ENCODE peak calls at places on chromosome 1, in four cellular contexts. One of them, this sample, is unnamed.

GRCh38 chr1:84690397-84691138 is at the start of gene SSX2IP:
- ATAC-seq in T-helper 17 cell: peak
- ATAC-seq in SK-N-SH treated with all-trans-retinoic acid at 6 μM for 48 hours: peak
- ATAC-seq in heart right ventricle: peak
- ATAC-seq in this sample: peak

GRCh38 chr1:180029524-180030130 is 75.0 kb downstream of the CEP350 start:
- ATAC-seq in T-helper 17 cell: no peak
- ATAC-seq in SK-N-SH treated with all-trans-retinoic acid at 6 μM for 48 hours: no peak
- ATAC-seq in heart right ventricle: no peak
- ATAC-seq in this sample: no peak

GRCh38 chr1:205805082-205805711 is 7.8 kb downstream of the SLC41A1 start:
- ATAC-seq in T-helper 17 cell: peak
- ATAC-seq in SK-N-SH treated with all-trans-retinoic acid at 6 μM for 48 hours: no peak
- ATAC-seq in heart right ventricle: no peak
- ATAC-seq in this sample: no peak

GRCh38 chr1:240797050-240797449 is 185.1 kb upstream of the GREM2 start:
- ATAC-seq in T-helper 17 cell: no peak
- ATAC-seq in SK-N-SH treated with all-trans-retinoic acid at 6 μM for 48 hours: peak
- ATAC-seq in heart right ventricle: no peak
- ATAC-seq in this sample: no peak

GRCh38 chr1:158969166-158969565 is 37.8 kb downstream of the PYHIN1 start:
- ATAC-seq in T-helper 17 cell: no peak
- ATAC-seq in SK-N-SH treated with all-trans-retinoic acid at 6 μM for 48 hours: no peak
- ATAC-seq in heart right ventricle: no peak
- ATAC-seq in this sample: no peak

GRCh38 chr1:227234998-227235405 is 83.3 kb downstream of the CDC42BPA start:
- ATAC-seq in T-helper 17 cell: no peak
- ATAC-seq in SK-N-SH treated with all-trans-retinoic acid at 6 μM for 48 hours: peak
- ATAC-seq in heart right ventricle: peak
- ATAC-seq in this sample: no peak

GRCh38 chr1:71224958-71225357 is 144.1 kb upstream of the ZRANB2 start:
- ATAC-seq in T-helper 17 cell: no peak
- ATAC-seq in SK-N-SH treated with all-trans-retinoic acid at 6 μM for 48 hours: no peak
- ATAC-seq in heart right ventricle: no peak
- ATAC-seq in this sample: no peak

GRCh38 chr1:64223329-64224151 is 20.1 kb downstream of the UBE2U start:
- ATAC-seq in T-helper 17 cell: no peak
- ATAC-seq in SK-N-SH treated with all-trans-retinoic acid at 6 μM for 48 hours: peak
- ATAC-seq in heart right ventricle: no peak
- ATAC-seq in this sample: no peak

GRCh38 chr1:61641171-61641570 is 83.8 kb downstream of the TM2D1 start:
- ATAC-seq in T-helper 17 cell: no peak
- ATAC-seq in SK-N-SH treated with all-trans-retinoic acid at 6 μM for 48 hours: no peak
- ATAC-seq in heart right ventricle: peak
- ATAC-seq in this sample: peak

GRCh38 chr1:29096255-29096896 is 27.3 kb downstream of the TMEM200B start:
- ATAC-seq in T-helper 17 cell: no peak
- ATAC-seq in SK-N-SH treated with all-trans-retinoic acid at 6 μM for 48 hours: no peak
- ATAC-seq in heart right ventricle: no peak
- ATAC-seq in this sample: no peak

GRCh38 chr1:41804176-41804575 is 114.5 kb downstream of the HIVEP3 start:
- ATAC-seq in T-helper 17 cell: peak
- ATAC-seq in SK-N-SH treated with all-trans-retinoic acid at 6 μM for 48 hours: no peak
- ATAC-seq in heart right ventricle: no peak
- ATAC-seq in this sample: no peak

GRCh38 chr1:183272390-183272801 is 86.3 kb downstream of the LAMC2 start:
- ATAC-seq in T-helper 17 cell: no peak
- ATAC-seq in SK-N-SH treated with all-trans-retinoic acid at 6 μM for 48 hours: peak
- ATAC-seq in heart right ventricle: no peak
- ATAC-seq in this sample: peak

GRCh38 chr1:32256473-32257226 is 5.6 kb downstream of the LCK start:
- ATAC-seq in T-helper 17 cell: peak
- ATAC-seq in SK-N-SH treated with all-trans-retinoic acid at 6 μM for 48 hours: no peak
- ATAC-seq in heart right ventricle: no peak
- ATAC-seq in this sample: no peak

GRCh38 chr1:156591181-156591431 is 470 bp upstream of the NAXE start:
- ATAC-seq in T-helper 17 cell: peak
- ATAC-seq in SK-N-SH treated with all-trans-retinoic acid at 6 μM for 48 hours: peak
- ATAC-seq in heart right ventricle: no peak
- ATAC-seq in this sample: no peak

GRCh38 chr1:160807738-160808137 is 11.8 kb downstream of the LY9 start:
- ATAC-seq in T-helper 17 cell: no peak
- ATAC-seq in SK-N-SH treated with all-trans-retinoic acid at 6 μM for 48 hours: no peak
- ATAC-seq in heart right ventricle: no peak
- ATAC-seq in this sample: no peak

GRCh38 chr1:96722161-96722908 is 751 bp downstream of the PTBP2 start:
- ATAC-seq in T-helper 17 cell: peak
- ATAC-seq in SK-N-SH treated with all-trans-retinoic acid at 6 μM for 48 hours: peak
- ATAC-seq in heart right ventricle: peak
- ATAC-seq in this sample: peak

GRCh38 chr1:35398739-35399138 is 130.2 kb downstream of the ZMYM4 start:
- ATAC-seq in T-helper 17 cell: no peak
- ATAC-seq in SK-N-SH treated with all-trans-retinoic acid at 6 μM for 48 hours: no peak
- ATAC-seq in heart right ventricle: no peak
- ATAC-seq in this sample: no peak